ENCODE peak calls at places on chromosome 1, in nine cellular contexts. G is epithelial cell of esophagus, Y is mammary epithelial cell, I is activated B cell treated with CpG ODN at 0.5 μM for 24 hours, O is osteocyte, E is GM10248, K is Calu3, H is A549, J is HFF-Myc. B is an unnamed sample.

GRCh38 chr1:223423641-223424233 is 30.5 kb downstream of the CCDC185 start:
- DNase-seq in G (peak; percentile 13), Y (peak; percentile 21), I (no peak), O (no peak), E (no peak), K (no peak), H (no peak), J (no peak), B (peak; percentile 20)

GRCh38 chr1:89757532-89757931 is 63.3 kb upstream of the LRRC8D start:
- DNase-seq in G (no peak), Y (no peak), I (no peak), O (no peak), E (peak; percentile 43), K (no peak), H (no peak), J (no peak), B (peak; percentile 27)

GRCh38 chr1:47562799-47563198 is 125.0 kb downstream of the FOXD2 start:
- DNase-seq in G (no peak), Y (no peak), I (no peak), O (no peak), E (no peak), K (no peak), H (no peak), J (no peak), B (no peak)

GRCh38 chr1:16393255-16394177 is 26.5 kb downstream of the SZRD1 start:
- DNase-seq in G (no peak), Y (no peak), I (no peak), O (no peak), E (no peak), K (no peak), H (no peak), J (no peak), B (no peak)

GRCh38 chr1:15063783-15064182 is 89.8 kb upstream of the TMEM51 start:
- DNase-seq in G (no peak), Y (no peak), I (no peak), O (no peak), E (no peak), K (no peak), H (no peak), J (no peak), B (no peak)

GRCh38 chr1:214840366-214840765 is 237.4 kb downstream of the CENPF start:
- DNase-seq in G (peak; percentile 2), Y (no peak), I (no peak), O (no peak), E (no peak), K (no peak), H (no peak), J (no peak), B (peak; percentile 69)

GRCh38 chr1:183022202-183023145 is 746 bp upstream of the LAMC1 start:
- DNase-seq in G (peak; percentile 96), Y (peak; percentile 96), I (peak; percentile 68), O (peak; percentile 90), E (peak; percentile 76), K (peak; percentile 74), H (peak; percentile 83), J (peak; percentile 88), B (peak; percentile 98)

GRCh38 chr1:46277658-46278373 is 25.6 kb downstream of the LRRC41 start:
- DNase-seq in G (no peak), Y (no peak), I (no peak), O (no peak), E (no peak), K (no peak), H (no peak), J (no peak), B (no peak)

GRCh38 chr1:50308883-50309282 is 114.4 kb downstream of the DMRTA2 start:
- DNase-seq in G (peak; percentile 59), Y (peak; percentile 29), I (no peak), O (no peak), E (peak; percentile 35), K (peak; percentile 49), H (no peak), J (peak; percentile 2), B (peak; percentile 17)

GRCh38 chr1:225998560-225999226 is 450 bp downstream of the SDE2 start:
- DNase-seq in G (peak; percentile 44), Y (peak; percentile 18), I (no peak), O (no peak), E (no peak), K (no peak), H (peak; percentile 47), J (no peak), B (peak; percentile 57)

GRCh38 chr1:41161851-41162250 is 80.3 kb downstream of the SCMH1 start:
- DNase-seq in G (no peak), Y (no peak), I (no peak), O (no peak), E (no peak), K (no peak), H (no peak), J (no peak), B (no peak)

GRCh38 chr1:176187001-176187400 is 20.1 kb downstream of the COP1 start:
- DNase-seq in G (no peak), Y (no peak), I (no peak), O (no peak), E (no peak), K (no peak), H (no peak), J (no peak), B (no peak)

GRCh38 chr1:192967901-192968300 is 91.3 kb downstream of the UCHL5 start:
- DNase-seq in G (peak; percentile 29), Y (no peak), I (no peak), O (no peak), E (no peak), K (no peak), H (no peak), J (no peak), B (peak; percentile 5)

GRCh38 chr1:230772457-230773395 is 25.5 kb downstream of the CAPN9 start:
- DNase-seq in G (peak; percentile 45), Y (peak; percentile 25), I (no peak), O (no peak), E (no peak), K (peak; percentile 62), H (peak; percentile 44), J (peak; percentile 54), B (peak; percentile 59)
- TF ChIP-seq CTCF in G (peak; percentile 70), Y (no peak), I (no peak), O (peak; percentile 64), E (peak; percentile 3), K (peak; percentile 51), H (peak; percentile 45), J (peak; percentile 65), B (peak; percentile 63)

DNA sequence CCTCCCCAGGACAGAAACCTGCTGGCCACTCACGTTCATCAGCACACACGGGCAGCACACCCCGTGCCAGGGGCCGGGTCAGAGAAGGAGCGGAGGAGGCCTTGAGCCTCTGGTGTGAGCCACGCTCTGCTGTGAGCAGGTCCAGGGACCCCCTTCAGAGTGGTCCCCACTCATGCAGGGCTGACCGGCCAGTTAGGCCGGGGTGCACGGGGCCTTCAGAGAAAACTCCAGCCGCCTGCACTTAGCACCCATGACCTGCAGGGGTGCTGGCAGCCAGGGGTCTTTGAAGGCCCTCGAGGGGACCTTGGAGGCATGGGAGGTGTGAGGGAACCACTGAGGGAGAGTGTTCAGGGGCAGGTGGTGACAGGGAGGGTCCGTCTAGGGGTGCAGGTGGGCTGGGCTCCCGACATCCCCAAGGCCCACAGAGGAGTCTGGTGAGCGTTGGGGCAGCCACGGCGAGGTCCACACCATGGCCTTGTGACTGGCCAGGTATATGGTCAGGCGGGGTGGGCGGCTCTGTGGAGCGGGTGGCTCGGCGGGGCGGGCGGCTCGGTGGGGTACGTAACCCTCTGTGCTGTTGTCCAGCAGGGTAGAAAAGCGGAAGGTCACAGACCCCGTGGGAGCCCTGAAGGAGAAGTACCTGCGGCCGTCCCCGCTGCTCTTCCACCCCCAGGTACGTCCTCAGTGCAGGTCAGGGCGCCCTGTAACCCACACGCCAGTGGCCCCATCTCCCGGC is 40.3 kb upstream of the ARHGEF16 start:
- DNase-seq in G (no peak), Y (no peak), I (no peak), O (no peak), E (no peak), K (no peak), H (no peak), J (no peak), B (no peak)
- TF ChIP-seq CTCF in G (no peak), Y (no peak), I (no peak), O (no peak), E (no peak), K (no peak), H (no peak), J (no peak), B (no peak)

GRCh38 chr1:4695241-4695640 is 40.8 kb downstream of the AJAP1 start:
- DNase-seq in G (no peak), Y (no peak), I (no peak), O (no peak), E (no peak), K (no peak), H (no peak), J (no peak), B (no peak)

GRCh38 chr1:4696161-4696745 is 41.8 kb downstream of the AJAP1 start:
- DNase-seq in G (no peak), Y (no peak), I (no peak), O (no peak), E (no peak), K (no peak), H (no peak), J (no peak), B (no peak)

GRCh38 chr1:4693316-4693715 is 38.9 kb downstream of the AJAP1 start:
- DNase-seq in G (no peak), Y (no peak), I (no peak), O (no peak), E (no peak), K (no peak), H (no peak), J (no peak), B (no peak)

GRCh38 chr1:4693891-4694290 is 39.5 kb downstream of the AJAP1 start:
- DNase-seq in G (no peak), Y (no peak), I (no peak), O (no peak), E (no peak), K (no peak), H (no peak), J (no peak), B (no peak)

DNA sequence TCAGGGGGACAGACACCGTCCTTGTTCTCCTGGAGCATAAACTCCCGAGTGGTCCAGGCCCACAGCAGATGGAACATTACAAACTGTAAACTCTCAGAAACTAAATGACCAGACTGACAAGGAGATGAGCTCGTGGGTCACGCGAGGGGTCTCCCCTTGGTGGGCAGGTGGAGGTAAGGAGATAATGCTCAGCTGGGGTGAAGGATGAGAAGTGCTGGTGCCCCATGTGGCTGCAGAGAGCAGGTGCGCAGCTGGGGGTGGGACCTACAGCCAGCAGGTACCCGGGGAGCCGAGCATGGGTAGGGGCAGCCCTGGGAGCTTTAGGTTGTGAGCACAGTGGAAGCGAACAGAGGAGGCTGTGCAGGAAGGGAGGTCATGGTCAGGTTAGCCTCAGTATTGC is 40.1 kb downstream of the AJAP1 start:
- DNase-seq in G (no peak), Y (no peak), I (no peak), O (no peak), E (no peak), K (no peak), H (no peak), J (no peak), B (no peak)
- TF ChIP-seq CTCF in G (no peak), Y (no peak), I (no peak), O (no peak), E (no peak), K (no peak), H (no peak), J (no peak), B (no peak)

DNA sequence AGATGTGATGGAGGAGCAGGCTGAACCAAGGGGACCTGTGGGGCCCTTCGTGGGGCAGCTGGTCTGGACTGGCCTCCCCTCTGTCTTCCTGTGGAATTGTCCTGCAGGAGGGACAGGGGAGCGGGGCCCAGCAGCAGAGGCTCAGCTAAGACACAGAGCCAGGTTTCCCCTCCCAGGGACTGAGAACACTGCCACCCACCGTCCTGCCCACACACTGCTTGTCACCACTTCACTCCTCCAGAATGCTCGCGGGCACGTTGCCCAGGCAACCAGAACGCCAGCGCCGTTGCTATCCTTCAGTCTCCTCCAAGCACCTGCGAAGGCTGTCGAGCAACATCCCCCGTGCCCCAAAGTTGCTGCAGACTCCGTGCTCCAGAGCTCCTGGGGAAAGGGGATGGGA is 46.4 kb downstream of the AJAP1 start:
- DNase-seq in G (no peak), Y (no peak), I (no peak), O (no peak), E (no peak), K (no peak), H (no peak), J (no peak), B (no peak)
- TF ChIP-seq CTCF in G (no peak), Y (no peak), I (no peak), O (no peak), E (no peak), K (no peak), H (no peak), J (no peak), B (no peak)